ENCODE peak calls at places on chromosomes 12 and 14, in six cellular contexts. One of them, this sample, is unnamed.

GRCh38 chr14:104681689-104682074 is 7.7 kb upstream of the INF2 start:
- DNase-seq in GM06990: no peak
- DNase-seq in epithelial cell of esophagus: peak
- DNase-seq in K562: no peak
- DNase-seq in foreskin fibroblast: peak
- DNase-seq in CD8-positive, alpha-beta T cell: no peak
- DNase-seq in this sample: peak

GRCh38 chr12:113329022-113329790 is 5.7 kb downstream of the SLC8B1 start:
- DNase-seq in epithelial cell of esophagus: no peak
- DNase-seq in K562: no peak
- DNase-seq in foreskin fibroblast: peak
- DNase-seq in CD8-positive, alpha-beta T cell: no peak
- DNase-seq in GM06990: no peak
- DNase-seq in this sample: no peak

GRCh38 chr14:64758025-64758521 is 53.8 kb downstream of the PLEKHG3 start:
- DNase-seq in epithelial cell of esophagus: peak
- DNase-seq in foreskin fibroblast: peak
- DNase-seq in CD8-positive, alpha-beta T cell: no peak
- DNase-seq in GM06990: no peak
- DNase-seq in K562: no peak
- DNase-seq in this sample: no peak

GRCh38 chr12:123744836-123745235 is 17.3 kb upstream of the DNAH10 start:
- DNase-seq in CD8-positive, alpha-beta T cell: no peak
- DNase-seq in foreskin fibroblast: peak
- DNase-seq in GM06990: no peak
- DNase-seq in K562: no peak
- DNase-seq in epithelial cell of esophagus: no peak
- DNase-seq in this sample: no peak

GRCh38 chr12:95548056-95548538 is 3.2 kb downstream of the USP44 start:
- DNase-seq in epithelial cell of esophagus: no peak
- DNase-seq in CD8-positive, alpha-beta T cell: peak
- DNase-seq in K562: peak
- DNase-seq in GM06990: peak
- DNase-seq in foreskin fibroblast: peak
- DNase-seq in this sample: no peak

GRCh38 chr12:121668750-121669524 is 517 bp downstream of the MORN3 start:
- DNase-seq in epithelial cell of esophagus: peak
- DNase-seq in GM06990: no peak
- DNase-seq in foreskin fibroblast: peak
- DNase-seq in CD8-positive, alpha-beta T cell: no peak
- DNase-seq in K562: peak
- DNase-seq in this sample: peak

GRCh38 chr12:12319501-12320322 is 30.3 kb downstream of the MANSC1 start:
- DNase-seq in CD8-positive, alpha-beta T cell: no peak
- DNase-seq in epithelial cell of esophagus: no peak
- DNase-seq in K562: no peak
- DNase-seq in GM06990: no peak
- DNase-seq in foreskin fibroblast: peak
- DNase-seq in this sample: peak

GRCh38 chr12:6927999-6928702 is 392 bp downstream of the ATN1 start:
- DNase-seq in K562: peak
- DNase-seq in epithelial cell of esophagus: no peak
- DNase-seq in CD8-positive, alpha-beta T cell: no peak
- DNase-seq in GM06990: no peak
- DNase-seq in foreskin fibroblast: peak
- DNase-seq in this sample: no peak

GRCh38 chr14:54348001-54348611 is 48.7 kb upstream of the CDKN3 start:
- DNase-seq in CD8-positive, alpha-beta T cell: no peak
- DNase-seq in epithelial cell of esophagus: peak
- DNase-seq in K562: peak
- DNase-seq in foreskin fibroblast: peak
- DNase-seq in GM06990: no peak
- DNase-seq in this sample: peak

GRCh38 chr12:106425061-106425706 is 67.6 kb downstream of the POLR3B start:
- DNase-seq in foreskin fibroblast: no peak
- DNase-seq in epithelial cell of esophagus: no peak
- DNase-seq in GM06990: no peak
- DNase-seq in CD8-positive, alpha-beta T cell: no peak
- DNase-seq in K562: peak
- DNase-seq in this sample: no peak

GRCh38 chr12:42735869-42736361 is 146.4 kb upstream of the PRICKLE1 start:
- DNase-seq in K562: no peak
- DNase-seq in GM06990: no peak
- DNase-seq in CD8-positive, alpha-beta T cell: no peak
- DNase-seq in epithelial cell of esophagus: peak
- DNase-seq in foreskin fibroblast: peak
- DNase-seq in this sample: no peak

GRCh38 chr12:6965026-6965661 is 5.3 kb downstream of the PHB2 start:
- DNase-seq in foreskin fibroblast: peak
- DNase-seq in K562: peak
- DNase-seq in GM06990: peak
- DNase-seq in epithelial cell of esophagus: peak
- DNase-seq in CD8-positive, alpha-beta T cell: peak
- DNase-seq in this sample: peak

GRCh38 chr14:102824832-102825231 is 47.6 kb downstream of the TRAF3 start:
- DNase-seq in foreskin fibroblast: peak
- DNase-seq in epithelial cell of esophagus: peak
- DNase-seq in CD8-positive, alpha-beta T cell: no peak
- DNase-seq in K562: no peak
- DNase-seq in GM06990: no peak
- DNase-seq in this sample: no peak

GRCh38 chr12:38697290-38697689 is 208.1 kb downstream of the CPNE8 start:
- DNase-seq in epithelial cell of esophagus: no peak
- DNase-seq in CD8-positive, alpha-beta T cell: no peak
- DNase-seq in foreskin fibroblast: no peak
- DNase-seq in K562: no peak
- DNase-seq in GM06990: no peak
- DNase-seq in this sample: no peak

GRCh38 chr12:53572134-53572758 is 53.9 kb downstream of the ATF7 start:
- DNase-seq in CD8-positive, alpha-beta T cell: no peak
- DNase-seq in K562: no peak
- DNase-seq in epithelial cell of esophagus: no peak
- DNase-seq in GM06990: no peak
- DNase-seq in foreskin fibroblast: no peak
- DNase-seq in this sample: no peak

GRCh38 chr12:115464008-115464672 is 780.2 kb upstream of the TBX3 start:
- DNase-seq in foreskin fibroblast: no peak
- DNase-seq in K562: no peak
- DNase-seq in CD8-positive, alpha-beta T cell: no peak
- DNase-seq in GM06990: no peak
- DNase-seq in epithelial cell of esophagus: peak
- DNase-seq in this sample: no peak

GRCh38 chr14:103867523-103867953 is 20.2 kb upstream of the PPP1R13B start:
- DNase-seq in GM06990: no peak
- DNase-seq in foreskin fibroblast: no peak
- DNase-seq in K562: no peak
- DNase-seq in epithelial cell of esophagus: peak
- DNase-seq in CD8-positive, alpha-beta T cell: no peak
- DNase-seq in this sample: no peak

GRCh38 chr12:58262796-58263195 is 321.4 kb downstream of the ATP23 start:
- DNase-seq in K562: no peak
- DNase-seq in foreskin fibroblast: no peak
- DNase-seq in GM06990: no peak
- DNase-seq in CD8-positive, alpha-beta T cell: no peak
- DNase-seq in epithelial cell of esophagus: peak
- DNase-seq in this sample: no peak
- TF ChIP-seq CTCF in K562: no peak
- TF ChIP-seq CTCF in foreskin fibroblast: no peak
- TF ChIP-seq CTCF in GM06990: no peak
- TF ChIP-seq CTCF in CD8-positive, alpha-beta T cell: no peak
- TF ChIP-seq CTCF in epithelial cell of esophagus: no peak
- TF ChIP-seq CTCF in this sample: no peak

GRCh38 chr12:100141666-100141997 is 1.0 kb downstream of the BLTP3B start:
- DNase-seq in CD8-positive, alpha-beta T cell: no peak
- DNase-seq in foreskin fibroblast: peak
- DNase-seq in epithelial cell of esophagus: peak
- DNase-seq in K562: no peak
- DNase-seq in GM06990: peak
- DNase-seq in this sample: no peak
- TF ChIP-seq CTCF in CD8-positive, alpha-beta T cell: no peak
- TF ChIP-seq CTCF in foreskin fibroblast: no peak
- TF ChIP-seq CTCF in epithelial cell of esophagus: no peak
- TF ChIP-seq CTCF in K562: no peak
- TF ChIP-seq CTCF in GM06990: no peak
- TF ChIP-seq CTCF in this sample: no peak

GRCh38 chr12:77560714-77561113 is 270.0 kb upstream of the NAV3 start:
- DNase-seq in CD8-positive, alpha-beta T cell: no peak
- DNase-seq in foreskin fibroblast: no peak
- DNase-seq in K562: no peak
- DNase-seq in GM06990: no peak
- DNase-seq in epithelial cell of esophagus: no peak
- DNase-seq in this sample: no peak
- TF ChIP-seq CTCF in CD8-positive, alpha-beta T cell: no peak
- TF ChIP-seq CTCF in foreskin fibroblast: no peak
- TF ChIP-seq CTCF in K562: no peak
- TF ChIP-seq CTCF in GM06990: no peak
- TF ChIP-seq CTCF in epithelial cell of esophagus: no peak
- TF ChIP-seq CTCF in this sample: no peak

GRCh38 chr12:10613334-10614055 is at the start of gene MAGOHB:
- DNase-seq in foreskin fibroblast: peak
- DNase-seq in epithelial cell of esophagus: peak
- DNase-seq in K562: peak
- DNase-seq in GM06990: peak
- DNase-seq in CD8-positive, alpha-beta T cell: peak
- DNase-seq in this sample: peak

GRCh38 chr12:10614056-10614370 is 604 bp upstream of the MAGOHB start:
- DNase-seq in epithelial cell of esophagus: no peak
- DNase-seq in CD8-positive, alpha-beta T cell: no peak
- DNase-seq in K562: no peak
- DNase-seq in foreskin fibroblast: no peak
- DNase-seq in GM06990: peak
- DNase-seq in this sample: no peak

GRCh38 chr12:10612954-10613333 is 465 bp downstream of the MAGOHB start:
- DNase-seq in epithelial cell of esophagus: no peak
- DNase-seq in CD8-positive, alpha-beta T cell: no peak
- DNase-seq in GM06990: peak
- DNase-seq in foreskin fibroblast: no peak
- DNase-seq in K562: peak
- DNase-seq in this sample: no peak

GRCh38 chr12:10617868-10618267 is 4.5 kb upstream of the MAGOHB start:
- DNase-seq in CD8-positive, alpha-beta T cell: no peak
- DNase-seq in foreskin fibroblast: peak
- DNase-seq in GM06990: no peak
- DNase-seq in K562: no peak
- DNase-seq in epithelial cell of esophagus: no peak
- DNase-seq in this sample: no peak

GRCh38 chr12:10615532-10615931 is 2.1 kb upstream of the MAGOHB start:
- DNase-seq in CD8-positive, alpha-beta T cell: no peak
- DNase-seq in epithelial cell of esophagus: peak
- DNase-seq in foreskin fibroblast: no peak
- DNase-seq in GM06990: no peak
- DNase-seq in K562: no peak
- DNase-seq in this sample: no peak
- TF ChIP-seq CTCF in CD8-positive, alpha-beta T cell: no peak
- TF ChIP-seq CTCF in epithelial cell of esophagus: no peak
- TF ChIP-seq CTCF in foreskin fibroblast: no peak
- TF ChIP-seq CTCF in GM06990: no peak
- TF ChIP-seq CTCF in K562: no peak
- TF ChIP-seq CTCF in this sample: no peak

GRCh38 chr12:48183876-48184548 is 568 bp downstream of the CCDC184 start:
- DNase-seq in epithelial cell of esophagus: no peak
- DNase-seq in GM06990: no peak
- DNase-seq in CD8-positive, alpha-beta T cell: no peak
- DNase-seq in K562: no peak
- DNase-seq in foreskin fibroblast: no peak
- DNase-seq in this sample: peak

GRCh38 chr12:48184549-48184922 is 1.1 kb downstream of the CCDC184 start:
- DNase-seq in K562: no peak
- DNase-seq in GM06990: no peak
- DNase-seq in CD8-positive, alpha-beta T cell: no peak
- DNase-seq in epithelial cell of esophagus: no peak
- DNase-seq in foreskin fibroblast: peak
- DNase-seq in this sample: peak

GRCh38 chr12:48185181-48185919 is 1.9 kb downstream of the CCDC184 start:
- DNase-seq in GM06990: no peak
- DNase-seq in epithelial cell of esophagus: peak
- DNase-seq in foreskin fibroblast: peak
- DNase-seq in CD8-positive, alpha-beta T cell: no peak
- DNase-seq in K562: no peak
- DNase-seq in this sample: peak

GRCh38 chr12:48182659-48183058 is 785 bp upstream of the CCDC184 start:
- DNase-seq in epithelial cell of esophagus: no peak
- DNase-seq in K562: no peak
- DNase-seq in GM06990: no peak
- DNase-seq in CD8-positive, alpha-beta T cell: no peak
- DNase-seq in foreskin fibroblast: no peak
- DNase-seq in this sample: no peak

GRCh38 chr12:48183091-48183875 is at the start of gene CCDC184:
- DNase-seq in epithelial cell of esophagus: peak
- DNase-seq in CD8-positive, alpha-beta T cell: peak
- DNase-seq in GM06990: peak
- DNase-seq in foreskin fibroblast: peak
- DNase-seq in K562: peak
- DNase-seq in this sample: peak
- TF ChIP-seq CTCF in epithelial cell of esophagus: no peak
- TF ChIP-seq CTCF in CD8-positive, alpha-beta T cell: peak
- TF ChIP-seq CTCF in GM06990: peak
- TF ChIP-seq CTCF in foreskin fibroblast: peak
- TF ChIP-seq CTCF in K562: peak
- TF ChIP-seq CTCF in this sample: no peak

DNA sequence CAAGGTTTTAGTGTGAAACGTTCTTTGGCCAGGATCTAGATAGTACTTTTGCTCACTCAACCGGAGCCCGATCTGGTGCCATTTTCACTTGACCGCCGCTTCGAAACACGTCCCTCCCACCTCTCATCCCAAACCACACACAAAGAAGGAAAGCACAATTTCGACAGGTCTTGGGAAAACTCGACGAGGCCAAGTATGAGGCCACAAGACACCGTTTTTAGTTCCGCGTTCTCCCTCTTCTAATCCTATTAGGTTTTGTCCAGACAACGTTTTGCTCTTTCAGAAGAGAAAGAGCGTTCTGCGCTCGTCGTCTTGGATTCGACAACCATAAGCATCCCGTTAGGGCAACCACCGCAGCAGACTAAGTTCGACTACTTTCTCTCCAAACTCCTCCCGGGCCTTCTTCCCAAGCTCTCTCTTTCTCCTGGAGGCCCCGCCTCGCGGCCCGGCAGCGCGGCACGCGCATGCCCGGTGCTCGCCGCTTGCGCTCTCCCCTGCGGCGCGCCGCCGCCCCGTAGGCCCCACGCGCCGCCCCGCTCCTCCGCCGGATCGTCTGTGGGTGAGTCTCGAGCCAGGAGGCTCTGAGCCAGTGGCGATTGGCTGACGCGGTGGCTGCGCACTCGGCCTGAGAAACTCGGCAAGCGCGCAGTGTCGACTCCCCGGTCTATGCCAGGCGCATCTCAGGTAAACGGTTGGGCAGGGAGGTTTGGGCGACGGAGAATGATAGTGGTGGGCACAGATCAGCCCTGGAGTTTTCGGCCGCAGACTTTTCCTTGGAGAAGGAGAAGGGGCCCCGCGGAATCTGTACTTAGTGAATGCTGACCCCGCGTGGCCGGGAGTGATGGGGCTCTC is at the start of gene MIPOL1:
- DNase-seq in epithelial cell of esophagus: peak
- DNase-seq in foreskin fibroblast: peak
- DNase-seq in K562: peak
- DNase-seq in CD8-positive, alpha-beta T cell: no peak
- DNase-seq in GM06990: no peak
- DNase-seq in this sample: peak
- TF ChIP-seq CTCF in epithelial cell of esophagus: peak
- TF ChIP-seq CTCF in foreskin fibroblast: no peak
- TF ChIP-seq CTCF in K562: peak
- TF ChIP-seq CTCF in CD8-positive, alpha-beta T cell: no peak
- TF ChIP-seq CTCF in GM06990: no peak
- TF ChIP-seq CTCF in this sample: no peak